ENCODE peak calls at places on chromosomes 2 and 18, in eight cellular contexts. L is HFFc6; A is CD14-positive monocyte; J is CD4-positive, alpha-beta T cell; S is fibroblast of lung; R is heart right ventricle; W is AG10803; H is progenitor cell of endocrine pancreas. V is an unnamed sample.

GRCh38 chr2:204074434-204074833 is 137.9 kb downstream of the ICOS start:
- DNase-seq in W (peak; percentile 60), L (peak; percentile 11), S (no peak), A (no peak), H (no peak), R (no peak), J (no peak), V (no peak)

GRCh38 chr2:135792401-135793152 is 44.4 kb downstream of the LCT start:
- DNase-seq in R (no peak), S (no peak), A (no peak), L (no peak), H (no peak), J (no peak), W (no peak), V (no peak)

GRCh38 chr2:171036532-171036931 is 107.5 kb downstream of the GORASP2 start:
- DNase-seq in A (no peak), J (no peak), H (no peak), S (no peak), L (no peak), R (no peak), W (no peak), V (no peak)

GRCh38 chr2:213995400-213996105 is 415.3 kb upstream of the VWC2L start:
- DNase-seq in W (peak; percentile 93), J (no peak), A (no peak), R (no peak), H (no peak), L (peak; percentile 95), S (peak; percentile 77), V (no peak)

GRCh38 chr2:74188696-74189095 is 9.7 kb upstream of the MTHFD2 start:
- DNase-seq in L (no peak), H (no peak), A (no peak), J (no peak), R (no peak), S (no peak), W (no peak), V (no peak)

GRCh38 chr2:1480671-1481076 is 67.4 kb downstream of the TPO start:
- DNase-seq in S (no peak), W (peak; percentile 3), A (no peak), R (no peak), H (no peak), J (no peak), L (no peak), V (no peak)

GRCh38 chr2:152481881-152482280 is 146.9 kb downstream of the FMNL2 start:
- DNase-seq in R (no peak), A (no peak), L (no peak), W (no peak), S (no peak), H (no peak), J (no peak), V (no peak)

GRCh38 chr18:25033747-25034471 is 318.1 kb downstream of the ZNF521 start:
- DNase-seq in H (no peak), L (no peak), J (no peak), S (no peak), R (no peak), W (no peak), A (no peak), V (no peak)

GRCh38 chr2:241853651-241854341 is 4.9 kb downstream of the PDCD1 start:
- DNase-seq in L (no peak), W (no peak), H (no peak), A (peak; percentile 74), S (no peak), R (peak; percentile 71), J (no peak), V (no peak)

GRCh38 chr2:113126845-113127645 is at the start of gene IL1RN:
- DNase-seq in J (no peak), S (no peak), A (peak; percentile 87), H (no peak), W (no peak), R (no peak), L (no peak), V (no peak)

GRCh38 chr2:34570266-34570872 is 971.3 kb upstream of the FAM98A start:
- DNase-seq in L (no peak), J (no peak), W (no peak), H (no peak), R (no peak), S (no peak), A (no peak), V (no peak)

GRCh38 chr2:43425659-43426058 is 170.2 kb downstream of the THADA start:
- DNase-seq in J (no peak), S (no peak), R (no peak), W (no peak), H (no peak), A (no peak), L (no peak), V (no peak)

GRCh38 chr2:11533278-11534077 is at the start of gene GREB1:
- DNase-seq in R (no peak), L (peak; percentile 5), J (no peak), W (peak; percentile 10), A (no peak), S (peak; percentile 91), H (no peak), V (no peak)

GRCh38 chr2:99607454-99607853 is 117.6 kb upstream of the REV1 start:
- DNase-seq in R (no peak), J (no peak), A (no peak), L (no peak), H (no peak), W (no peak), S (no peak), V (no peak)

GRCh38 chr2:241009191-241009590 is 10.8 kb downstream of the SNED1 start:
- DNase-seq in L (no peak), S (no peak), R (no peak), W (no peak), J (no peak), H (peak; percentile 9), A (no peak), V (peak; percentile 41)

GRCh38 chr2:156083707-156084494 is 248.6 kb downstream of the NR4A2 start:
- DNase-seq in S (no peak), H (no peak), W (no peak), J (no peak), A (no peak), R (no peak), L (no peak), V (peak; percentile 4)

DNA sequence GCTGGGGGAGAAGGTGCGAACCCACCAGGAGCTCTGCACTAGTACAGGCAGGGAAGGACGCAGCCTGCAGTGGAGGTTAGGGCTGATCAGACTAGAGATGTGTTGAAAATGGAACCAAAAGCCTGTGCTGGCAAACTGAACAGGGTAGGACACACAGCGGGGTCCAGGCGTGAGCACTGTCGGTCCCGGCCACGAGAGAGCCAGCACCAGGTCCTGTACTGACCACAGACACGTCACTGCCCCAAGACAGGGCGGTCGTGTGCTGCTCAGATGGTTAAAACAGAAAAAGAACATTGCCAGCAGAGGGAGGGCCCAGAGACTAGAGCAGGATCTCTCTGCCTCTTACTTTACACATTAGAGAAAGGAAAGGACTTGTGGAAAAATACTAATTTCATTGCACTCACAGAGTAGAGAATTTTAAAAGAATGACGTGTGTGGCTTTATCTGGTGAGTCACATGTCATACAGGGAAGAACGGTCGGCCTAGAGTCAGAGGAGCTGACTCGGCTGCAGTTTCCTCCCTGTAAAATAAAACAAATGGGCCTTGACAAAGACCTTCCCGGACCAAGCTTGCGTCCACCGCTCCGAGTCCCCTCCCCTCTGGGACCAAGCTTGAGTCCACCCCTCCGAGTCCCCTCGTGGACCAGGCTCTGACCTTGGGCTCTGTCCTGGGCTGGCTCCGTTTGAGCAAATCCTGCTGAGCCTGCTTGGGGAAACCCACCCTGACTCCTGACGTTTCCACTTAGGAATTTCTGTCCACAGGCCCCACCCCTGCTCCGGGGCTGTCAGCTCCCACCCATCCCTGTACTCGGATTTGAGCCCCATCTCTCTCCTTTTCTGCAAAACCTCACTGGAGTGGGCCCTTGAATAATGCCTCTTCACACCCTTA is 16.7 kb upstream of the ADI1 start:
- DNase-seq in H (no peak), A (no peak), W (peak; percentile 83), L (peak; percentile 97), J (no peak), S (peak; percentile 94), R (peak; percentile 68), V (peak; percentile 45)
- TF ChIP-seq CTCF in H (no peak), A (no peak), W (peak; percentile 48), L (peak; percentile 56), J (no peak), S (peak; percentile 35), R (peak; percentile 43), V (no peak)

DNA sequence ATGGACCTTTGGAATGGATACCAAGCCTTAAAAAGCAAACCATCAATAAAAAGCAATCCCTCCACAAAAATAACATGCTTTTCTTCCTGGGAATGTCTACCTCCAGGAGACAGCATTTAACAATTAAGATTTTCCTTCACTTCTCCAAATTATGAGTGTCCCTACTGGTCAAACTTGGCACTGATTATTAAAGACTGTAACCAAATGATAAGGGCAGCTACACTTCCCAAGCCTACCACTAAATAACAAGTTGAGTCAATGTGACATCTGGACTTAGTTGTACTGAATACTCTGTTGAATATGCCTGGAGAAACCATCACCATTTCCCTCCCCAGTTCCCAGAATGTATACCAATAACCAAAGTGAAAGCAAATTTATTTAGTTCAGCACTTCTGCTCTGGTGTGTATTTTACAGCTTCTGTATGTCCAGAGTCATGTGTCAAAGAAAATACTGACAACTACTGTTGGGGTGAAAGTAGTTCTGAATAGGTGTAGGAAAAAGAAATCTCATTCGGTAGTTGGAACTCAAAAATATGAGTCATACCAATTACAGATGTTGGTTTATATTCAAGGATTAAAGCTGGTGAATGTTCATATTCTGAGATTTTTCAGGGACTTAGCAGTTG is 1291.7 kb upstream of the GYPC start:
- DNase-seq in L (no peak), R (no peak), A (no peak), S (no peak), W (no peak), J (no peak), H (no peak), V (no peak)
- TF ChIP-seq CTCF in L (no peak), R (no peak), A (no peak), S (no peak), W (no peak), J (no peak), H (no peak), V (no peak)

GRCh38 chr2:84880645-84881521 is at the start of gene TRABD2A:
- DNase-seq in W (no peak), H (no peak), A (peak; percentile 60), S (peak; percentile 86), R (no peak), J (peak; percentile 50), L (no peak), V (peak; percentile 67)
- TF ChIP-seq CTCF in W (no peak), H (no peak), A (no peak), S (no peak), R (no peak), J (no peak), L (no peak), V (no peak)

DNA sequence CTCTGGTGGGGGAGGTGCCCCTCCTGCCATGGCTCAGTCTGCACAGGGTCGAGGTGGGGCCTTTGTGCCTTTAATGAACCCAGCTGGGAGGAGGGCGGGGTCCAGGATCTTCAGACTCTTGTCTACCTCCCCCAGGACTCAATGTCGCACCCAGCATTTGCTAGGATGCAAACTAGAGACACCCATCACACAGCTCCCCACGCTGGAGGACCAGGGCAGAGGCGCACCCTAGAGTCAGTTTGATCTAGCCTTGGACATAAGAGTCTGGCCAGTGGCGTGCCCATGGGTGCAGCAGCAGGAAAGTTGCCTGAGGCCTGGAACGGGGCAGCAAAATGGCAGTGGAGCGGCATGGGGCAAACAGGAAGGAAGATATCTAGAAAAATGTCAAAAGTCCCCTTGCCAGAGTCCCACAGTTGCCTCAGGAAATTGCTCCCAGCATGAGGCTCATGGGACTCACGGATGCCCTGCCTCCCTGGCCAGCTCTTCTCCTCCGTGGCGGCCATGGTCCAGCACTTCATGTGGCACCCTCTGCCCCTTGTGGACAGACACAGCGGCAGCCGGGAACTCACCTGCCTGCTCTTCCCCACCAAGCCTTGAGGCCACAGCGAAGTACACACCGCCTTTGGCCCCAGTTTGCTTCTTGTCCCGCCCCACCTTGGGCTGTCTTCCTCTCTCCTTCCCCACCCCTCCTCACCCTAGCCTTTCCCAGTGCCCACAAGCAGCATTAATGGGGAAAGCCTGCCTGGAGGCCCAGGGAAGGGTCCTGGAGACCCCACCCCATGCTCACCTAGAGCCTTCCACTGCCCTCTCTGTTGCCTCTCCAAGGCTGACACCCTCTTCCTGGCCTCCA is 17.7 kb downstream of the SH2D6 start:
- DNase-seq in L (no peak), S (no peak), R (no peak), W (no peak), J (no peak), H (no peak), A (no peak), V (peak; percentile 57)
- TF ChIP-seq CTCF in L (peak; percentile 17), S (no peak), R (no peak), W (no peak), J (no peak), H (peak; percentile 32), A (no peak), V (no peak)